ENCODE peak calls at places on chromosome 18, in four cellular contexts. Q, F, K and M are unnamed samples.

GRCh38 chr18:44599409-44599808 is 81.3 kb upstream of the SETBP1 start:
- DNase-seq in Q (no peak), F (no peak), K (peak), M (no peak)

GRCh38 chr18:46019956-46020355 is 52.1 kb downstream of the PSTPIP2 start:
- DNase-seq in Q (no peak), F (no peak), K (peak), M (no peak)

GRCh38 chr18:61129001-61129400 is 204.2 kb upstream of the CDH20 start:
- DNase-seq in Q (no peak), F (no peak), K (no peak), M (no peak)

GRCh38 chr18:80148316-80149199 is 39.5 kb downstream of the ADNP2 start:
- DNase-seq in Q (no peak), F (no peak), K (no peak), M (no peak)

GRCh38 chr18:24346254-24346653 is 51.4 kb downstream of the OSBPL1A start:
- DNase-seq in Q (no peak), F (no peak), K (no peak), M (no peak)

GRCh38 chr18:70332694-70333093 is 43.8 kb downstream of the SOCS6 start:
- DNase-seq in Q (no peak), F (no peak), K (peak), M (no peak)

GRCh38 chr18:3036108-3036507 is 23.2 kb upstream of the LPIN2 start:
- DNase-seq in Q (no peak), F (no peak), K (no peak), M (no peak)

GRCh38 chr18:8525692-8526091 is 83.5 kb upstream of the RAB12 start:
- DNase-seq in Q (no peak), F (peak), K (no peak), M (no peak)

GRCh38 chr18:70384181-70384790 is 95.4 kb downstream of the SOCS6 start:
- DNase-seq in Q (peak), F (no peak), K (peak), M (no peak)

GRCh38 chr18:22591231-22591630 is 173.5 kb upstream of the CTAGE1 start:
- DNase-seq in Q (no peak), F (no peak), K (peak), M (no peak)

GRCh38 chr18:58603365-58604067 is 25.4 kb downstream of the ALPK2 start:
- DNase-seq in Q (no peak), F (no peak), K (peak), M (no peak)

GRCh38 chr18:63236417-63236816 is 83.2 kb downstream of the BCL2 start:
- DNase-seq in Q (no peak), F (no peak), K (no peak), M (no peak)

GRCh38 chr18:3016584-3017292 is 3.8 kb upstream of the LPIN2 start:
- DNase-seq in Q (no peak), F (no peak), K (no peak), M (no peak)

GRCh38 chr18:80253236-80253635 is 5.9 kb upstream of the PARD6G start:
- DNase-seq in Q (no peak), F (no peak), K (no peak), M (no peak)

DNA sequence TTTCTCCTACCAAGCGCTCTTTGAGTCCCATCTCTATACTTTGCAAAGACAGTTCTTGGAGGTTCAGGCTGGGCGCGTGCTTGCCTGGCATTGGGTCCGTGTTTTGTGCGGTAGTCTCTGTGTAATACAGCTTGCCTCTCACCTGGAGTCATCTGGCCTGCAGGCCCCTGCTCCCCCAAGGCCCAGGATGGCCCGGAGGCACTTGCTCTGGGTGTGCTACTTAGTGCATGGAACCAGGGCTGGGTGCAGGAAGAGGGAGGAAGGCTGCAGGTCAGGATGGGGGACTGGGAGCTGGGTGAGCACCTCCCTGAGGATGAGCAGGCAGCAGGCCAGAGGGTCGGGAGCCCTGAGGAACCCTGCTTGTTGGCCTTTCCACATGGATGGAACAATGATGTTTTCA is 220.9 kb downstream of the LDLRAD4 start:
- DNase-seq in Q (no peak), F (no peak), K (no peak), M (no peak)
- TF ChIP-seq RAD21 in Q (no peak), F (no peak), K (no peak), M (no peak)

GRCh38 chr18:9726175-9726574 is 18.1 kb downstream of the RAB31 start:
- DNase-seq in Q (no peak), F (no peak), K (no peak), M (no peak)
- TF ChIP-seq RFX5 in Q (no peak), F (no peak), K (no peak), M (no peak)

DNA sequence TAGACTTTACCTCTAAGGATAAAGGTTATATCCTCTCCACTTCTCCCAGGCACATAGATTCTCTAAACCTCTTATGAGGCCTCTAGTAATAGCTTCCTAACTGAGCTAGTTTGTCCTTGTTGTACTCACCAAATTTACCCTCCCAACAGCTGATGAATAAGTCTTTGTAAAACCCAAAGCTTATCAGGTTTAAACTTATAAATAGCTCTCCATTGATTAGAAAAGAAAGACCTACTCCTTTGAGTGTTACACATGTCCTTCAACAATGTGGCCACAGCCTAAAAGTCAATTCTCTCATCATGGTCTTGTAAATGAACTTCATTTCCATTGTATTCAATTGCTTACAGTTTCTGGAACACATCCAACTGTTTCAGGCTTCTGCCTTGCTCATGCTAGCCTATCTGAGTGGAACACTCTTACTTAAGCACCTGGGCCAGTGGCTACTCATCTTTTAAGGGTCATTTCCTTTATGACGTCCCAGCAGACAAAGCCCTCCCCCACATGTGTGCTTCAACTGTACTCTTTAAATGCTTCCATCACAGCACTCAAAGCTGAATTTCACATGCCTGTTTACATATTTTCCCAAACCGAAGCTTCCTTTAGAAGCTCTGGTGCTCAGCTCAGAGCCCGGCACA is 131.6 kb downstream of the CDH2 start:
- DNase-seq in Q (peak), F (no peak), K (peak), M (no peak)
- TF ChIP-seq SMC3 in Q (no peak), F (no peak), K (no peak), M (no peak)

GRCh38 chr18:68837665-68838390 is 39.9 kb downstream of the CCDC102B start:
- DNase-seq in Q (no peak), F (no peak), K (peak), M (no peak)

GRCh38 chr18:68840554-68841263 is 42.8 kb downstream of the CCDC102B start:
- DNase-seq in Q (peak), F (no peak), K (peak), M (no peak)

GRCh38 chr18:68841301-68841700 is 43.4 kb downstream of the CCDC102B start:
- DNase-seq in Q (no peak), F (no peak), K (no peak), M (no peak)

GRCh38 chr18:68843467-68844089 is 45.7 kb downstream of the CCDC102B start:
- DNase-seq in Q (no peak), F (no peak), K (peak), M (no peak)

GRCh38 chr18:68839701-68840100 is 41.8 kb downstream of the CCDC102B start:
- DNase-seq in Q (no peak), F (no peak), K (no peak), M (no peak)
- TF ChIP-seq RAD21 in Q (no peak), F (no peak), K (no peak), M (no peak)

DNA sequence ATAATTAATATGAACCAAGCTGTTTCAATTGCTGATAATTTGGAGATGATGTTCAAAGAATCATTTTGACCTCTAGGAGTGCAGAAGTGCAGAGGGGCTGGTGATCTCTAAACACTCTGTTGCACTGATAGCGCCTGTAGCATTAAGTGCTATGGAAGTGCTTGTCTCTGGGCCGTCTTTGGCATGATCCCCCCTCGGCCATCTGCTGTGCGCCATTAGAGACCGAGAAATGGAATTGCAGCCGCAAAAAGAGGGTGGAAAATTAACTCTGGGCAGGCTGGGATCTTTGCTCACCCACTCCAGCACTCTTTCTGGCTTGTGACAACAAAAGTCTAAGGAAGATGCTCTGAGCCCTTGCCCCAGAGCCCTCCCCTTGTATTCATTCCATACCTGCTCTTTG is 23.4 kb downstream of the AKAIN1 start:
- DNase-seq in Q (no peak), F (no peak), K (no peak), M (no peak)
- TF ChIP-seq RFX5 in Q (no peak), F (no peak), K (no peak), M (no peak)

GRCh38 chr18:67586101-67586500 is 69.6 kb upstream of the DSEL start:
- DNase-seq in Q (no peak), F (no peak), K (no peak), M (no peak)

GRCh38 chr18:67589325-67589724 is 72.8 kb upstream of the DSEL start:
- DNase-seq in Q (no peak), F (no peak), K (peak), M (no peak)

GRCh38 chr18:67596003-67596402 is 79.5 kb upstream of the DSEL start:
- DNase-seq in Q (no peak), F (no peak), K (no peak), M (no peak)

DNA sequence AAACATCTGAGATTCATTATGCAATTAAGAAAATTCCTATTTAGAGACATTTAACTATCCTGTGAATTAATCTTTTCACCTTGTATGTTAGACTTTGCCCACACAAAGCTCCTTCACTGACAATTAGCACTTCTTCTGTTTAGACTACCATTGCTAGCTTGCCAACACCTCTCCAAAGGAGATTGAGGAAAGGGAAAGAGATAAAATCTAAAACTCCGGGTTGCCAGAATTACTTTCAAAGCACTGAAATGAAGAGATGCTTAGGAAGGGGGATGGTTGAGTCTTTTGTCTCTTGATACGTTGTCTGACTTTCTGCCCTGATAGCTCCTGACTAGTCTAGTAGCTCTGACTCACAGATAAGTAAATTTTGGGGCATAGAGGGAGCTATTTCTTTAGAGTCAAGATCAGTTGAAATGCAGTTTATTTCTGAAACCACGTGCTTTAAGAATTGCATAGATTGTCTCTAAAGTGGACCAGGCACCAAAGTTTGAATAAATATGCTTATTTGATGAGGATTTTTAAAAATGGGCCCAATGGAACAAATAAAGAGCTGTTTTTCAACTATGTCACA is 74.1 kb upstream of the DSEL start:
- DNase-seq in Q (no peak), F (no peak), K (peak), M (no peak)
- TF ChIP-seq SMC3 in Q (no peak), F (no peak), K (no peak), M (no peak)

GRCh38 chr18:78403371-78403770 is 576.2 kb upstream of the SALL3 start:
- DNase-seq in Q (no peak), F (no peak), K (no peak), M (no peak)

GRCh38 chr18:78402440-78402839 is 577.2 kb upstream of the SALL3 start:
- DNase-seq in Q (no peak), F (no peak), K (no peak), M (no peak)

GRCh38 chr18:78396756-78397155 is 582.9 kb upstream of the SALL3 start:
- DNase-seq in Q (no peak), F (no peak), K (no peak), M (no peak)

GRCh38 chr18:78402966-78403365 is 576.7 kb upstream of the SALL3 start:
- DNase-seq in Q (no peak), F (no peak), K (no peak), M (no peak)

GRCh38 chr18:78399992-78400503 is 579.6 kb upstream of the SALL3 start:
- DNase-seq in Q (no peak), F (no peak), K (no peak), M (no peak)
- TF ChIP-seq RAD21 in Q (no peak), F (no peak), K (no peak), M (no peak)

GRCh38 chr18:42052137-42052708 is 97.2 kb downstream of the PIK3C3 start:
- DNase-seq in Q (no peak), F (no peak), K (peak), M (no peak)
- TF ChIP-seq RFX5 in Q (no peak), F (no peak), K (no peak), M (no peak)

GRCh38 chr18:6994053-6994452 is 123.5 kb downstream of the LAMA1 start:
- DNase-seq in Q (no peak), F (no peak), K (peak), M (no peak)

GRCh38 chr18:7000484-7001096 is 117.0 kb downstream of the LAMA1 start:
- DNase-seq in Q (no peak), F (peak), K (peak), M (no peak)

GRCh38 chr18:7002107-7002506 is 115.5 kb downstream of the LAMA1 start:
- DNase-seq in Q (no peak), F (no peak), K (no peak), M (no peak)

GRCh38 chr18:6994719-6995430 is 122.7 kb downstream of the LAMA1 start:
- DNase-seq in Q (no peak), F (no peak), K (no peak), M (no peak)

GRCh38 chr18:6997802-6998201 is 119.8 kb downstream of the LAMA1 start:
- DNase-seq in Q (no peak), F (no peak), K (no peak), M (no peak)
- TF ChIP-seq SMC3 in Q (no peak), F (no peak), K (no peak), M (no peak)

DNA sequence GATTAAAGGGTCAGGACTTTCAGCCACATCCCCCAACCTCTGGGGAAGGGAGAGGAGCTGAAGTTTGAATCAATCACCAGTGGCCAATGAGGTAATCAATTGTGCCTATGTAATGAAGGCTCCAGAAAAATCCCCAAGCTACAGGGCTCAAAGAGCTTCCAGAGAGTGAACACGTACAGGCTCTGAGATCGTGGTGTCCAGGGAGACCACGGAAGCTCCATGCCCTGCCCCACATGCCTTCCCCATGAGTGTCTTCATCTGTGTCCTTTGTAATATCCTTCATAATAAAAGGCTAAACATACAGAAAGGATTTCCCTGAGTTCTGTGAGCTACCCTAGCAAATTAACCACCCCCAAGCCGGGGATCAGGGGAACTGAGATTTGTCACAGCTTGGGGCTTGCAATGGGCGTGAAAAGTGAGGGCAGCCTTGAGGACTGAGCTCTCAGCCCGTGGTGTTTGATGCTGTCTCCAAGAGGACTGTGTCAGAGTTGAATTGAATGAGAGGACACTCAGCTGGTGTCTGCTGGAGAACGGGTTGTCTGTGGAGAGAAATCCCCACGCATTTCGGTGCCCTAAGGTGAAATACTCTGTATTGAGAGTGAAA is 25.5 kb upstream of the TUBB6 start:
- DNase-seq in Q (peak), F (no peak), K (peak), M (no peak)
- TF ChIP-seq RAD21 in Q (no peak), F (no peak), K (no peak), M (no peak)